ENCODE peak calls at places on chromosomes 2 and 18, in six cellular contexts. O is GF-D8, J is fibroblast of mammary gland, Y is tibial nerve, D is left kidney, G is cardiac fibroblast. Z is an unnamed sample.

GRCh38 chr2:108271691-108272253 is 16.9 kb upstream of the SULT1C2 start:
- DNase-seq in O (no peak), J (peak), G (peak), Y (peak), D (peak), Z (no peak)

GRCh38 chr18:24868331-24868730 is 407.9 kb downstream of the HRH4 start:
- DNase-seq in D (no peak), O (no peak), G (no peak), Y (no peak), J (no peak), Z (no peak)

GRCh38 chr2:216081-216480 is 47.8 kb downstream of the SH3YL1 start:
- DNase-seq in J (no peak), G (no peak), D (no peak), O (no peak), Y (no peak), Z (no peak)

GRCh38 chr18:47151457-47151856 is 1.2 kb upstream of the HDHD2 start:
- DNase-seq in O (peak), D (no peak), Y (no peak), J (no peak), G (no peak), Z (no peak)

GRCh38 chr2:31877008-31877407 is 133.8 kb downstream of the MEMO1 start:
- DNase-seq in D (no peak), J (peak), Y (no peak), G (peak), O (no peak), Z (peak)

GRCh38 chr2:200305797-200306718 is at the start of gene SPATS2L:
- DNase-seq in D (peak), G (peak), J (peak), O (no peak), Y (peak), Z (peak)

GRCh38 chr2:46163804-46164569 is 133.2 kb upstream of the EPAS1 start:
- DNase-seq in J (peak), O (no peak), G (no peak), Y (no peak), D (no peak), Z (no peak)

GRCh38 chr2:225948903-225949302 is 549.4 kb downstream of the NYAP2 start:
- DNase-seq in Y (no peak), O (no peak), G (no peak), J (no peak), D (no peak), Z (no peak)

GRCh38 chr2:219514196-219514761 is at the start of gene ASIC4:
- DNase-seq in O (peak), G (no peak), J (no peak), Y (no peak), D (peak), Z (peak)

GRCh38 chr2:105393373-105394055 is 5.3 kb downstream of the FHL2 start:
- DNase-seq in J (peak), Y (no peak), O (no peak), D (no peak), G (peak), Z (no peak)

GRCh38 chr18:23380001-23380550 is 73.0 kb upstream of the RIOK3 start:
- DNase-seq in G (peak), O (no peak), J (no peak), Y (no peak), D (no peak), Z (no peak)

GRCh38 chr18:48052291-48052840 is 121.9 kb upstream of the SMAD2 start:
- DNase-seq in D (no peak), J (no peak), Y (no peak), G (no peak), O (no peak), Z (no peak)

GRCh38 chr2:232336241-232336736 is 42.3 kb upstream of the ALPP start:
- DNase-seq in D (no peak), G (no peak), O (no peak), Y (no peak), J (no peak), Z (no peak)

GRCh38 chr2:233453916-233454315 is 99.6 kb downstream of the DGKD start:
- DNase-seq in Y (no peak), D (no peak), J (no peak), O (no peak), G (no peak), Z (no peak)

GRCh38 chr2:138239902-138240595 is 261.5 kb upstream of the SPOPL start:
- DNase-seq in Y (no peak), G (peak), D (no peak), J (peak), O (no peak), Z (no peak)

GRCh38 chr2:147171961-147172360 is 672.9 kb upstream of the ACVR2A start:
- DNase-seq in O (no peak), D (no peak), Y (no peak), J (peak), G (peak), Z (no peak)

GRCh38 chr2:121368155-121368554 is 83.2 kb upstream of the TFCP2L1 start:
- DNase-seq in Y (no peak), J (no peak), D (no peak), O (no peak), G (no peak), Z (no peak)

GRCh38 chr2:108904680-108905079 is 84.3 kb downstream of the EDAR start:
- DNase-seq in O (no peak), G (no peak), D (no peak), J (no peak), Y (no peak), Z (no peak)

GRCh38 chr2:36753706-36754221 is 57.3 kb downstream of the VIT start:
- DNase-seq in O (no peak), J (no peak), Y (no peak), D (no peak), G (no peak), Z (no peak)

GRCh38 chr2:120239488-120240287 is 13.0 kb upstream of the RALB start:
- DNase-seq in J (peak), G (peak), D (peak), O (no peak), Y (no peak), Z (no peak)

GRCh38 chr18:36194719-36195315 is 7.5 kb downstream of the MOCOS start:
- DNase-seq in Y (no peak), O (no peak), J (no peak), D (no peak), G (no peak), Z (no peak)

GRCh38 chr2:18966131-18966530 is 376.8 kb upstream of the NT5C1B start:
- DNase-seq in G (no peak), J (peak), O (no peak), D (no peak), Y (no peak), Z (no peak)

GRCh38 chr2:72147303-72147970 is at the start of gene CYP26B1:
- DNase-seq in D (peak), O (no peak), J (no peak), G (no peak), Y (peak), Z (peak)

GRCh38 chr18:11005528-11005927 is 143.8 kb downstream of the PIEZO2 start:
- DNase-seq in D (peak), O (no peak), Y (peak), J (peak), G (peak), Z (no peak)

GRCh38 chr2:96153991-96154431 is 8.8 kb upstream of the DUSP2 start:
- DNase-seq in G (no peak), Y (no peak), J (no peak), D (no peak), O (no peak), Z (no peak)

GRCh38 chr18:78407456-78407823 is 572.2 kb upstream of the SALL3 start:
- DNase-seq in O (peak), J (no peak), D (peak), Y (no peak), G (no peak), Z (no peak)

GRCh38 chr18:48442761-48443160 is 33.6 kb upstream of the ZBTB7C start:
- DNase-seq in Y (no peak), J (peak), G (no peak), D (no peak), O (no peak), Z (no peak)

GRCh38 chr2:112187805-112188596 is 49.8 kb downstream of the FBLN7 start:
- DNase-seq in J (no peak), D (no peak), G (peak), Y (no peak), O (peak), Z (no peak)

GRCh38 chr2:135698838-135699237 is 42.8 kb upstream of the UBXN4 start:
- DNase-seq in O (no peak), Y (no peak), D (no peak), G (no peak), J (no peak), Z (no peak)

GRCh38 chr2:120468136-120468535 is 122.2 kb downstream of the INHBB start:
- DNase-seq in D (no peak), O (no peak), G (no peak), Y (no peak), J (no peak), Z (no peak)

GRCh38 chr2:66466435-66466834 is 31.5 kb downstream of the MEIS1 start:
- DNase-seq in D (no peak), Y (no peak), J (no peak), O (no peak), G (no peak), Z (no peak)

GRCh38 chr2:156329031-156329921 is 3.2 kb downstream of the NR4A2 start:
- DNase-seq in J (no peak), D (peak), G (no peak), O (no peak), Y (no peak), Z (peak)

GRCh38 chr2:165067958-165068612 is 112.8 kb upstream of the SLC38A11 start:
- DNase-seq in J (peak), O (no peak), D (peak), Y (no peak), G (peak), Z (peak)

GRCh38 chr2:8849322-8849721 is 11.9 kb upstream of the KIDINS220 start:
- DNase-seq in G (peak), D (no peak), O (no peak), J (peak), Y (no peak), Z (no peak)

GRCh38 chr2:48715042-48715899 is 40.3 kb downstream of the LHCGR start:
- DNase-seq in O (no peak), G (peak), Y (peak), J (peak), D (peak), Z (no peak)

GRCh38 chr2:97871096-97871780 is 124.5 kb downstream of the TMEM131 start:
- DNase-seq in O (no peak), J (peak), G (peak), D (no peak), Y (no peak), Z (no peak)

GRCh38 chr2:75790121-75790520 is 79.4 kb upstream of the GCFC2 start:
- DNase-seq in J (peak), G (no peak), O (no peak), D (no peak), Y (no peak), Z (no peak)

GRCh38 chr2:105308785-105309540 is 20.6 kb downstream of the TGFBRAP1 start:
- DNase-seq in Y (no peak), D (no peak), O (peak), G (peak), J (no peak), Z (no peak)